ENCODE peak calls at places on chromosomes 5 and 9, in eight cellular contexts. One of them, this sample, is unnamed.

GRCh38 chr5:112885001-112885400 is 23.9 kb downstream of the SRP19 start:
- DNase-seq in substantia nigra: peak
- DNase-seq in GM23248: no peak
- DNase-seq in HuH-7: no peak
- DNase-seq in HT-29: no peak
- DNase-seq in fibroblast of pulmonary artery: no peak
- DNase-seq in HTR-8/SVneo: no peak
- DNase-seq in tibial artery: no peak
- DNase-seq in this sample: no peak

GRCh38 chr5:93328833-93329232 is 252.2 kb downstream of the NR2F1-AS1 start:
- DNase-seq in tibial artery: no peak
- DNase-seq in fibroblast of pulmonary artery: no peak
- DNase-seq in HuH-7: no peak
- DNase-seq in HT-29: no peak
- DNase-seq in GM23248: no peak
- DNase-seq in HTR-8/SVneo: no peak
- DNase-seq in substantia nigra: no peak
- DNase-seq in this sample: no peak

GRCh38 chr9:14522627-14523379 is 170.4 kb downstream of the ZDHHC21 start:
- DNase-seq in tibial artery: no peak
- DNase-seq in HTR-8/SVneo: no peak
- DNase-seq in GM23248: no peak
- DNase-seq in HuH-7: no peak
- DNase-seq in HT-29: no peak
- DNase-seq in fibroblast of pulmonary artery: no peak
- DNase-seq in substantia nigra: no peak
- DNase-seq in this sample: no peak

GRCh38 chr5:33685873-33686550 is 205.8 kb downstream of the ADAMTS12 start:
- DNase-seq in HTR-8/SVneo: no peak
- DNase-seq in HuH-7: no peak
- DNase-seq in HT-29: no peak
- DNase-seq in GM23248: no peak
- DNase-seq in substantia nigra: no peak
- DNase-seq in tibial artery: no peak
- DNase-seq in fibroblast of pulmonary artery: no peak
- DNase-seq in this sample: no peak

GRCh38 chr5:77211013-77211690 is 672 bp downstream of the PDE8B start:
- DNase-seq in HT-29: no peak
- DNase-seq in fibroblast of pulmonary artery: no peak
- DNase-seq in HTR-8/SVneo: peak
- DNase-seq in substantia nigra: no peak
- DNase-seq in HuH-7: no peak
- DNase-seq in GM23248: peak
- DNase-seq in tibial artery: no peak
- DNase-seq in this sample: no peak

GRCh38 chr9:72980600-72981265 is 27.9 kb upstream of the ALDH1A1 start:
- DNase-seq in HTR-8/SVneo: no peak
- DNase-seq in GM23248: no peak
- DNase-seq in HT-29: peak
- DNase-seq in tibial artery: no peak
- DNase-seq in HuH-7: no peak
- DNase-seq in fibroblast of pulmonary artery: no peak
- DNase-seq in substantia nigra: no peak
- DNase-seq in this sample: no peak

GRCh38 chr5:15611008-15611407 is 111.0 kb downstream of the FBXL7 start:
- DNase-seq in substantia nigra: no peak
- DNase-seq in HuH-7: no peak
- DNase-seq in HTR-8/SVneo: no peak
- DNase-seq in GM23248: no peak
- DNase-seq in fibroblast of pulmonary artery: no peak
- DNase-seq in tibial artery: no peak
- DNase-seq in HT-29: no peak
- DNase-seq in this sample: no peak

GRCh38 chr5:167352801-167353200 is 938.6 kb upstream of the WWC1 start:
- DNase-seq in HuH-7: no peak
- DNase-seq in HTR-8/SVneo: peak
- DNase-seq in fibroblast of pulmonary artery: no peak
- DNase-seq in HT-29: peak
- DNase-seq in substantia nigra: no peak
- DNase-seq in tibial artery: no peak
- DNase-seq in GM23248: no peak
- DNase-seq in this sample: no peak

GRCh38 chr5:52920929-52921328 is 68.2 kb upstream of the ITGA2 start:
- DNase-seq in GM23248: peak
- DNase-seq in HuH-7: no peak
- DNase-seq in fibroblast of pulmonary artery: peak
- DNase-seq in HT-29: no peak
- DNase-seq in substantia nigra: no peak
- DNase-seq in HTR-8/SVneo: no peak
- DNase-seq in tibial artery: no peak
- DNase-seq in this sample: no peak

GRCh38 chr5:28404363-28405071 is 1366.1 kb upstream of the CDH9 start:
- DNase-seq in GM23248: no peak
- DNase-seq in tibial artery: no peak
- DNase-seq in fibroblast of pulmonary artery: no peak
- DNase-seq in HT-29: no peak
- DNase-seq in substantia nigra: no peak
- DNase-seq in HuH-7: no peak
- DNase-seq in HTR-8/SVneo: no peak
- DNase-seq in this sample: no peak

GRCh38 chr9:4324513-4324912 is 24.6 kb upstream of the GLIS3 start:
- DNase-seq in tibial artery: no peak
- DNase-seq in HTR-8/SVneo: no peak
- DNase-seq in substantia nigra: no peak
- DNase-seq in fibroblast of pulmonary artery: peak
- DNase-seq in GM23248: peak
- DNase-seq in HT-29: no peak
- DNase-seq in HuH-7: no peak
- DNase-seq in this sample: no peak

GRCh38 chr9:90107021-90107771 is 502.4 kb downstream of the GADD45G start:
- DNase-seq in HTR-8/SVneo: no peak
- DNase-seq in GM23248: peak
- DNase-seq in fibroblast of pulmonary artery: no peak
- DNase-seq in HuH-7: no peak
- DNase-seq in HT-29: peak
- DNase-seq in substantia nigra: no peak
- DNase-seq in tibial artery: no peak
- DNase-seq in this sample: peak

GRCh38 chr9:37117956-37118355 is 2.4 kb upstream of the ZCCHC7 start:
- DNase-seq in GM23248: no peak
- DNase-seq in HT-29: no peak
- DNase-seq in tibial artery: no peak
- DNase-seq in substantia nigra: no peak
- DNase-seq in fibroblast of pulmonary artery: no peak
- DNase-seq in HTR-8/SVneo: no peak
- DNase-seq in HuH-7: no peak
- DNase-seq in this sample: no peak

GRCh38 chr9:100466171-100466827 is 6.7 kb upstream of the TMEFF1 start:
- DNase-seq in HuH-7: no peak
- DNase-seq in substantia nigra: no peak
- DNase-seq in tibial artery: no peak
- DNase-seq in HTR-8/SVneo: no peak
- DNase-seq in GM23248: no peak
- DNase-seq in fibroblast of pulmonary artery: no peak
- DNase-seq in HT-29: no peak
- DNase-seq in this sample: peak

GRCh38 chr5:131595088-131596033 is 39.7 kb downstream of the RAPGEF6 start:
- DNase-seq in HuH-7: no peak
- DNase-seq in HT-29: no peak
- DNase-seq in HTR-8/SVneo: no peak
- DNase-seq in tibial artery: no peak
- DNase-seq in substantia nigra: no peak
- DNase-seq in GM23248: no peak
- DNase-seq in fibroblast of pulmonary artery: no peak
- DNase-seq in this sample: no peak

GRCh38 chr5:142827934-142828576 is 57.9 kb downstream of the ARHGAP26 start:
- DNase-seq in HTR-8/SVneo: no peak
- DNase-seq in HuH-7: no peak
- DNase-seq in tibial artery: no peak
- DNase-seq in GM23248: peak
- DNase-seq in HT-29: no peak
- DNase-seq in substantia nigra: no peak
- DNase-seq in fibroblast of pulmonary artery: no peak
- DNase-seq in this sample: no peak

GRCh38 chr5:53871772-53872171 is 311.3 kb downstream of the NDUFS4 start:
- DNase-seq in substantia nigra: no peak
- DNase-seq in HTR-8/SVneo: no peak
- DNase-seq in GM23248: no peak
- DNase-seq in fibroblast of pulmonary artery: no peak
- DNase-seq in HuH-7: no peak
- DNase-seq in tibial artery: no peak
- DNase-seq in HT-29: no peak
- DNase-seq in this sample: no peak

GRCh38 chr9:135219676-135220600 is 132.5 kb downstream of the OLFM1 start:
- DNase-seq in HTR-8/SVneo: no peak
- DNase-seq in HT-29: no peak
- DNase-seq in HuH-7: no peak
- DNase-seq in GM23248: no peak
- DNase-seq in fibroblast of pulmonary artery: no peak
- DNase-seq in tibial artery: peak
- DNase-seq in substantia nigra: no peak
- DNase-seq in this sample: no peak

GRCh38 chr5:14407746-14408175 is 173.8 kb upstream of the OTULINL start:
- DNase-seq in HuH-7: no peak
- DNase-seq in GM23248: peak
- DNase-seq in HTR-8/SVneo: no peak
- DNase-seq in tibial artery: no peak
- DNase-seq in HT-29: no peak
- DNase-seq in fibroblast of pulmonary artery: peak
- DNase-seq in substantia nigra: no peak
- DNase-seq in this sample: no peak

GRCh38 chr5:31648326-31648725 is 9.4 kb downstream of the PDZD2 start:
- DNase-seq in GM23248: no peak
- DNase-seq in tibial artery: no peak
- DNase-seq in fibroblast of pulmonary artery: no peak
- DNase-seq in substantia nigra: no peak
- DNase-seq in HTR-8/SVneo: no peak
- DNase-seq in HT-29: no peak
- DNase-seq in HuH-7: no peak
- DNase-seq in this sample: no peak

GRCh38 chr5:40307920-40308319 is 371.8 kb upstream of the PTGER4 start:
- DNase-seq in HTR-8/SVneo: no peak
- DNase-seq in fibroblast of pulmonary artery: no peak
- DNase-seq in HT-29: no peak
- DNase-seq in GM23248: no peak
- DNase-seq in tibial artery: no peak
- DNase-seq in HuH-7: no peak
- DNase-seq in substantia nigra: no peak
- DNase-seq in this sample: no peak

GRCh38 chr5:127076730-127077129 is 3.4 kb upstream of the C5orf63 start:
- DNase-seq in fibroblast of pulmonary artery: peak
- DNase-seq in HT-29: no peak
- DNase-seq in HTR-8/SVneo: no peak
- DNase-seq in HuH-7: no peak
- DNase-seq in tibial artery: no peak
- DNase-seq in substantia nigra: no peak
- DNase-seq in GM23248: peak
- DNase-seq in this sample: no peak

GRCh38 chr5:137352095-137352494 is 147.0 kb downstream of the SPOCK1 start:
- DNase-seq in GM23248: no peak
- DNase-seq in HTR-8/SVneo: no peak
- DNase-seq in substantia nigra: no peak
- DNase-seq in tibial artery: no peak
- DNase-seq in HuH-7: no peak
- DNase-seq in fibroblast of pulmonary artery: no peak
- DNase-seq in HT-29: no peak
- DNase-seq in this sample: no peak

GRCh38 chr5:139481122-139481533 is 1.4 kb downstream of the STING1 start:
- DNase-seq in HT-29: peak
- DNase-seq in tibial artery: peak
- DNase-seq in fibroblast of pulmonary artery: peak
- DNase-seq in HTR-8/SVneo: no peak
- DNase-seq in HuH-7: no peak
- DNase-seq in substantia nigra: no peak
- DNase-seq in GM23248: peak
- DNase-seq in this sample: peak

GRCh38 chr9:13459071-13459470 is 179.6 kb upstream of the MPDZ start:
- DNase-seq in fibroblast of pulmonary artery: no peak
- DNase-seq in HuH-7: no peak
- DNase-seq in HT-29: no peak
- DNase-seq in GM23248: no peak
- DNase-seq in tibial artery: no peak
- DNase-seq in HTR-8/SVneo: no peak
- DNase-seq in substantia nigra: no peak
- DNase-seq in this sample: no peak

GRCh38 chr5:53453898-53454837 is 26.3 kb upstream of the FST start:
- DNase-seq in fibroblast of pulmonary artery: no peak
- DNase-seq in tibial artery: no peak
- DNase-seq in HuH-7: no peak
- DNase-seq in HTR-8/SVneo: no peak
- DNase-seq in HT-29: no peak
- DNase-seq in GM23248: no peak
- DNase-seq in substantia nigra: no peak
- DNase-seq in this sample: no peak

GRCh38 chr5:95784514-95785302 is 37.8 kb downstream of the GLRX start:
- DNase-seq in tibial artery: no peak
- DNase-seq in substantia nigra: no peak
- DNase-seq in HuH-7: no peak
- DNase-seq in GM23248: peak
- DNase-seq in HT-29: no peak
- DNase-seq in HTR-8/SVneo: no peak
- DNase-seq in fibroblast of pulmonary artery: no peak
- DNase-seq in this sample: no peak

GRCh38 chr5:92064993-92065392 is 681.9 kb upstream of the ARRDC3 start:
- DNase-seq in fibroblast of pulmonary artery: no peak
- DNase-seq in GM23248: no peak
- DNase-seq in HT-29: no peak
- DNase-seq in tibial artery: no peak
- DNase-seq in HuH-7: no peak
- DNase-seq in substantia nigra: no peak
- DNase-seq in HTR-8/SVneo: no peak
- DNase-seq in this sample: no peak

GRCh38 chr5:169944922-169945675 is 35.2 kb downstream of the INSYN2B start:
- DNase-seq in fibroblast of pulmonary artery: no peak
- DNase-seq in substantia nigra: no peak
- DNase-seq in HTR-8/SVneo: no peak
- DNase-seq in tibial artery: no peak
- DNase-seq in HuH-7: no peak
- DNase-seq in GM23248: peak
- DNase-seq in HT-29: no peak
- DNase-seq in this sample: no peak

GRCh38 chr5:170393235-170393634 is 4.1 kb upstream of the KCNMB1 start:
- DNase-seq in HuH-7: no peak
- DNase-seq in HTR-8/SVneo: no peak
- DNase-seq in fibroblast of pulmonary artery: no peak
- DNase-seq in GM23248: peak
- DNase-seq in substantia nigra: no peak
- DNase-seq in HT-29: no peak
- DNase-seq in tibial artery: no peak
- DNase-seq in this sample: no peak

GRCh38 chr5:118126159-118126558 is 862.2 kb downstream of the DTWD2 start:
- DNase-seq in HuH-7: no peak
- DNase-seq in tibial artery: no peak
- DNase-seq in substantia nigra: no peak
- DNase-seq in fibroblast of pulmonary artery: peak
- DNase-seq in HTR-8/SVneo: no peak
- DNase-seq in HT-29: no peak
- DNase-seq in GM23248: no peak
- DNase-seq in this sample: no peak

GRCh38 chr5:148910686-148911361 is 84.4 kb downstream of the ADRB2 start:
- DNase-seq in fibroblast of pulmonary artery: peak
- DNase-seq in GM23248: peak
- DNase-seq in substantia nigra: no peak
- DNase-seq in tibial artery: no peak
- DNase-seq in HuH-7: no peak
- DNase-seq in HTR-8/SVneo: peak
- DNase-seq in HT-29: peak
- DNase-seq in this sample: peak

GRCh38 chr5:151708126-151708525 is 21.4 kb upstream of the SPARC start:
- DNase-seq in substantia nigra: no peak
- DNase-seq in GM23248: no peak
- DNase-seq in tibial artery: no peak
- DNase-seq in fibroblast of pulmonary artery: no peak
- DNase-seq in HuH-7: peak
- DNase-seq in HTR-8/SVneo: no peak
- DNase-seq in HT-29: no peak
- DNase-seq in this sample: no peak

GRCh38 chr5:137341831-137342230 is 157.3 kb downstream of the SPOCK1 start:
- DNase-seq in HTR-8/SVneo: no peak
- DNase-seq in substantia nigra: no peak
- DNase-seq in GM23248: no peak
- DNase-seq in HT-29: no peak
- DNase-seq in fibroblast of pulmonary artery: no peak
- DNase-seq in HuH-7: no peak
- DNase-seq in tibial artery: no peak
- DNase-seq in this sample: no peak